ENCODE peak calls at places on chromosomes 6 and 20, in six cellular contexts. One of them, this sample, is unnamed.

GRCh38 chr20:23988561-23988960 is at the start of gene GGTLC1:
- DNase-seq in Right ventricle myocardium inferior: no peak
- DNase-seq in D721Med: no peak
- DNase-seq in T1000: no peak
- DNase-seq in stimulated activated CD8-positive, alpha-beta memory T cell treated with anti-CD3 and anti-CD28 coated beads, Interleukin-4, amount 100 ng/mL, for 48 hours: no peak
- DNase-seq in activated CD4-positive, alpha-beta T cell treated with anti-CD3 and anti-CD28 coated beads, Interleukin-2, amount 10 ng/mL, durations not matched to agents 7 days and 5 days: no peak
- DNase-seq in this sample: no peak

GRCh38 chr6:112231609-112232060 is 22.7 kb downstream of the LAMA4 start:
- DNase-seq in Right ventricle myocardium inferior: no peak
- DNase-seq in D721Med: no peak
- DNase-seq in T1000: no peak
- DNase-seq in stimulated activated CD8-positive, alpha-beta memory T cell treated with anti-CD3 and anti-CD28 coated beads, Interleukin-4, amount 100 ng/mL, for 48 hours: no peak
- DNase-seq in activated CD4-positive, alpha-beta T cell treated with anti-CD3 and anti-CD28 coated beads, Interleukin-2, amount 10 ng/mL, durations not matched to agents 7 days and 5 days: no peak
- DNase-seq in this sample: no peak

GRCh38 chr20:49676581-49677291 is 36.9 kb downstream of the B4GALT5 start:
- DNase-seq in Right ventricle myocardium inferior: no peak
- DNase-seq in D721Med: no peak
- DNase-seq in T1000: no peak
- DNase-seq in stimulated activated CD8-positive, alpha-beta memory T cell treated with anti-CD3 and anti-CD28 coated beads, Interleukin-4, amount 100 ng/mL, for 48 hours: no peak
- DNase-seq in activated CD4-positive, alpha-beta T cell treated with anti-CD3 and anti-CD28 coated beads, Interleukin-2, amount 10 ng/mL, durations not matched to agents 7 days and 5 days: peak
- DNase-seq in this sample: no peak

GRCh38 chr6:116397960-116398359 is 27.2 kb downstream of the DSE start:
- DNase-seq in Right ventricle myocardium inferior: no peak
- DNase-seq in D721Med: no peak
- DNase-seq in T1000: no peak
- DNase-seq in stimulated activated CD8-positive, alpha-beta memory T cell treated with anti-CD3 and anti-CD28 coated beads, Interleukin-4, amount 100 ng/mL, for 48 hours: no peak
- DNase-seq in activated CD4-positive, alpha-beta T cell treated with anti-CD3 and anti-CD28 coated beads, Interleukin-2, amount 10 ng/mL, durations not matched to agents 7 days and 5 days: no peak
- DNase-seq in this sample: no peak

GRCh38 chr6:134954272-134954990 is 4.5 kb upstream of the ALDH8A1 start:
- DNase-seq in Right ventricle myocardium inferior: no peak
- DNase-seq in D721Med: no peak
- DNase-seq in T1000: no peak
- DNase-seq in stimulated activated CD8-positive, alpha-beta memory T cell treated with anti-CD3 and anti-CD28 coated beads, Interleukin-4, amount 100 ng/mL, for 48 hours: no peak
- DNase-seq in activated CD4-positive, alpha-beta T cell treated with anti-CD3 and anti-CD28 coated beads, Interleukin-2, amount 10 ng/mL, durations not matched to agents 7 days and 5 days: no peak
- DNase-seq in this sample: no peak

GRCh38 chr6:31791324-31792089 is 4.0 kb downstream of the VARS1 start:
- DNase-seq in Right ventricle myocardium inferior: peak
- DNase-seq in D721Med: peak
- DNase-seq in T1000: no peak
- DNase-seq in stimulated activated CD8-positive, alpha-beta memory T cell treated with anti-CD3 and anti-CD28 coated beads, Interleukin-4, amount 100 ng/mL, for 48 hours: peak
- DNase-seq in activated CD4-positive, alpha-beta T cell treated with anti-CD3 and anti-CD28 coated beads, Interleukin-2, amount 10 ng/mL, durations not matched to agents 7 days and 5 days: peak
- DNase-seq in this sample: peak

GRCh38 chr6:89146748-89147715 is 1.2 kb downstream of the PM20D2 start:
- DNase-seq in Right ventricle myocardium inferior: no peak
- DNase-seq in D721Med: no peak
- DNase-seq in T1000: no peak
- DNase-seq in stimulated activated CD8-positive, alpha-beta memory T cell treated with anti-CD3 and anti-CD28 coated beads, Interleukin-4, amount 100 ng/mL, for 48 hours: no peak
- DNase-seq in activated CD4-positive, alpha-beta T cell treated with anti-CD3 and anti-CD28 coated beads, Interleukin-2, amount 10 ng/mL, durations not matched to agents 7 days and 5 days: peak
- DNase-seq in this sample: peak

GRCh38 chr20:36167826-36168634 is 13.5 kb downstream of the EPB41L1 start:
- DNase-seq in Right ventricle myocardium inferior: no peak
- DNase-seq in D721Med: no peak
- DNase-seq in T1000: no peak
- DNase-seq in stimulated activated CD8-positive, alpha-beta memory T cell treated with anti-CD3 and anti-CD28 coated beads, Interleukin-4, amount 100 ng/mL, for 48 hours: no peak
- DNase-seq in activated CD4-positive, alpha-beta T cell treated with anti-CD3 and anti-CD28 coated beads, Interleukin-2, amount 10 ng/mL, durations not matched to agents 7 days and 5 days: no peak
- DNase-seq in this sample: no peak

GRCh38 chr6:151036869-151037680 is 171.6 kb downstream of the MTHFD1L start:
- DNase-seq in Right ventricle myocardium inferior: no peak
- DNase-seq in D721Med: no peak
- DNase-seq in T1000: no peak
- DNase-seq in stimulated activated CD8-positive, alpha-beta memory T cell treated with anti-CD3 and anti-CD28 coated beads, Interleukin-4, amount 100 ng/mL, for 48 hours: peak
- DNase-seq in activated CD4-positive, alpha-beta T cell treated with anti-CD3 and anti-CD28 coated beads, Interleukin-2, amount 10 ng/mL, durations not matched to agents 7 days and 5 days: no peak
- DNase-seq in this sample: no peak

GRCh38 chr6:53148684-53149083 is at the start of gene GCM1:
- DNase-seq in Right ventricle myocardium inferior: no peak
- DNase-seq in D721Med: no peak
- DNase-seq in T1000: no peak
- DNase-seq in stimulated activated CD8-positive, alpha-beta memory T cell treated with anti-CD3 and anti-CD28 coated beads, Interleukin-4, amount 100 ng/mL, for 48 hours: no peak
- DNase-seq in activated CD4-positive, alpha-beta T cell treated with anti-CD3 and anti-CD28 coated beads, Interleukin-2, amount 10 ng/mL, durations not matched to agents 7 days and 5 days: no peak
- DNase-seq in this sample: no peak

GRCh38 chr20:32528905-32529670 is 56.0 kb downstream of the NOL4L start:
- DNase-seq in Right ventricle myocardium inferior: no peak
- DNase-seq in D721Med: no peak
- DNase-seq in T1000: no peak
- DNase-seq in stimulated activated CD8-positive, alpha-beta memory T cell treated with anti-CD3 and anti-CD28 coated beads, Interleukin-4, amount 100 ng/mL, for 48 hours: no peak
- DNase-seq in activated CD4-positive, alpha-beta T cell treated with anti-CD3 and anti-CD28 coated beads, Interleukin-2, amount 10 ng/mL, durations not matched to agents 7 days and 5 days: no peak
- DNase-seq in this sample: no peak

GRCh38 chr6:168124161-168124560 is 45.1 kb upstream of the FRMD1 start:
- DNase-seq in Right ventricle myocardium inferior: no peak
- DNase-seq in D721Med: no peak
- DNase-seq in T1000: no peak
- DNase-seq in stimulated activated CD8-positive, alpha-beta memory T cell treated with anti-CD3 and anti-CD28 coated beads, Interleukin-4, amount 100 ng/mL, for 48 hours: no peak
- DNase-seq in activated CD4-positive, alpha-beta T cell treated with anti-CD3 and anti-CD28 coated beads, Interleukin-2, amount 10 ng/mL, durations not matched to agents 7 days and 5 days: no peak
- DNase-seq in this sample: no peak

GRCh38 chr6:7052441-7052936 is 55.3 kb upstream of the RREB1 start:
- DNase-seq in Right ventricle myocardium inferior: no peak
- DNase-seq in D721Med: peak
- DNase-seq in T1000: peak
- DNase-seq in stimulated activated CD8-positive, alpha-beta memory T cell treated with anti-CD3 and anti-CD28 coated beads, Interleukin-4, amount 100 ng/mL, for 48 hours: no peak
- DNase-seq in activated CD4-positive, alpha-beta T cell treated with anti-CD3 and anti-CD28 coated beads, Interleukin-2, amount 10 ng/mL, durations not matched to agents 7 days and 5 days: no peak
- DNase-seq in this sample: peak

GRCh38 chr20:32227744-32228688 is 20.3 kb downstream of the POFUT1 start:
- DNase-seq in Right ventricle myocardium inferior: peak
- DNase-seq in D721Med: no peak
- DNase-seq in T1000: no peak
- DNase-seq in stimulated activated CD8-positive, alpha-beta memory T cell treated with anti-CD3 and anti-CD28 coated beads, Interleukin-4, amount 100 ng/mL, for 48 hours: no peak
- DNase-seq in activated CD4-positive, alpha-beta T cell treated with anti-CD3 and anti-CD28 coated beads, Interleukin-2, amount 10 ng/mL, durations not matched to agents 7 days and 5 days: no peak
- DNase-seq in this sample: no peak

GRCh38 chr20:56574531-56575142 is 41.6 kb downstream of the FAM209B start:
- DNase-seq in Right ventricle myocardium inferior: no peak
- DNase-seq in D721Med: no peak
- DNase-seq in T1000: no peak
- DNase-seq in stimulated activated CD8-positive, alpha-beta memory T cell treated with anti-CD3 and anti-CD28 coated beads, Interleukin-4, amount 100 ng/mL, for 48 hours: no peak
- DNase-seq in activated CD4-positive, alpha-beta T cell treated with anti-CD3 and anti-CD28 coated beads, Interleukin-2, amount 10 ng/mL, durations not matched to agents 7 days and 5 days: no peak
- DNase-seq in this sample: no peak

GRCh38 chr6:16635810-16636602 is 125.3 kb downstream of the ATXN1 start:
- DNase-seq in Right ventricle myocardium inferior: no peak
- DNase-seq in D721Med: no peak
- DNase-seq in T1000: no peak
- DNase-seq in stimulated activated CD8-positive, alpha-beta memory T cell treated with anti-CD3 and anti-CD28 coated beads, Interleukin-4, amount 100 ng/mL, for 48 hours: peak
- DNase-seq in activated CD4-positive, alpha-beta T cell treated with anti-CD3 and anti-CD28 coated beads, Interleukin-2, amount 10 ng/mL, durations not matched to agents 7 days and 5 days: no peak
- DNase-seq in this sample: peak